ENCODE peak calls at places on chromosomes 5 and 9, in nine cellular contexts. J is IMR-90, B is psoas muscle, M is right atrium auricular region, C is astrocyte of the spinal cord, G is lung, X is GM23338, E is uterus, W is cardiac fibroblast. Z is an unnamed sample.

GRCh38 chr9:123251741-123252140 is 16.6 kb downstream of the STRBP start:
- DNase-seq in G (no peak), W (no peak), E (no peak), J (no peak), M (no peak), C (no peak), B (no peak), X (no peak), Z (no peak)

GRCh38 chr5:132260714-132261615 is 3.5 kb downstream of the PDLIM4 start:
- DNase-seq in B (no peak), W (peak), E (peak), J (peak), C (peak), G (no peak), X (no peak), M (peak), Z (no peak)

GRCh38 chr5:136235316-136235715 is 42.4 kb upstream of the SMIM32 start:
- DNase-seq in M (no peak), C (no peak), X (no peak), B (no peak), E (no peak), G (no peak), W (no peak), J (no peak), Z (no peak)

GRCh38 chr9:137482094-137482781 is 23.1 kb upstream of the NSMF start:
- DNase-seq in E (peak), X (no peak), J (peak), B (peak), G (no peak), C (peak), W (peak), M (peak), Z (peak)

GRCh38 chr5:125058185-125058826 is 311.9 kb upstream of the ZNF608 start:
- DNase-seq in W (peak), M (no peak), C (peak), X (no peak), B (no peak), J (peak), E (no peak), G (no peak), Z (no peak)

GRCh38 chr5:125198270-125198974 is 452.0 kb upstream of the ZNF608 start:
- DNase-seq in M (peak), G (peak), X (no peak), B (peak), W (peak), J (peak), C (peak), E (peak), Z (peak)

GRCh38 chr5:1171340-1171941 is 30.0 kb upstream of the SLC6A19 start:
- DNase-seq in W (peak), X (no peak), J (peak), B (no peak), C (no peak), M (no peak), G (no peak), E (no peak), Z (no peak)

GRCh38 chr5:169545762-169546161 is 37.8 kb upstream of the SPDL1 start:
- DNase-seq in W (peak), M (no peak), G (no peak), E (no peak), B (no peak), X (no peak), J (peak), C (peak), Z (no peak)

GRCh38 chr9:120412425-120412951 is 167.5 kb downstream of the CDK5RAP2 start:
- DNase-seq in J (peak), W (peak), G (no peak), B (no peak), C (peak), X (peak), E (no peak), M (peak), Z (peak)

GRCh38 chr5:165630211-165630866 is 2124.9 kb downstream of the MAT2B start:
- DNase-seq in W (peak), M (peak), C (peak), B (no peak), X (peak), E (no peak), J (peak), G (no peak), Z (no peak)

GRCh38 chr9:135512241-135512603 is 9.0 kb upstream of the LCN1 start:
- DNase-seq in C (no peak), X (no peak), B (no peak), M (no peak), J (no peak), E (no peak), G (no peak), W (no peak), Z (no peak)

GRCh38 chr5:7628248-7628647 is 222.7 kb downstream of the CFAP90 start:
- DNase-seq in B (no peak), E (no peak), J (no peak), W (no peak), X (no peak), M (no peak), C (no peak), G (no peak), Z (no peak)

GRCh38 chr5:136811086-136811485 is 445.7 kb upstream of the TRPC7 start:
- DNase-seq in J (peak), M (no peak), X (no peak), W (peak), E (no peak), G (no peak), B (no peak), C (no peak), Z (no peak)

GRCh38 chr9:76203373-76203772 is 190.9 kb downstream of the RFK start:
- DNase-seq in W (no peak), C (no peak), X (no peak), B (no peak), M (no peak), E (no peak), G (peak), J (no peak), Z (no peak)

GRCh38 chr9:89357331-89358197 is 39.3 kb downstream of the SECISBP2 start:
- DNase-seq in E (no peak), G (no peak), J (no peak), B (no peak), X (no peak), W (no peak), C (no peak), M (peak), Z (no peak)

GRCh38 chr9:20941177-20941690 is 90.2 kb downstream of the HACD4 start:
- DNase-seq in C (peak), G (peak), X (peak), W (peak), J (peak), B (no peak), E (peak), M (no peak), Z (no peak)

DNA sequence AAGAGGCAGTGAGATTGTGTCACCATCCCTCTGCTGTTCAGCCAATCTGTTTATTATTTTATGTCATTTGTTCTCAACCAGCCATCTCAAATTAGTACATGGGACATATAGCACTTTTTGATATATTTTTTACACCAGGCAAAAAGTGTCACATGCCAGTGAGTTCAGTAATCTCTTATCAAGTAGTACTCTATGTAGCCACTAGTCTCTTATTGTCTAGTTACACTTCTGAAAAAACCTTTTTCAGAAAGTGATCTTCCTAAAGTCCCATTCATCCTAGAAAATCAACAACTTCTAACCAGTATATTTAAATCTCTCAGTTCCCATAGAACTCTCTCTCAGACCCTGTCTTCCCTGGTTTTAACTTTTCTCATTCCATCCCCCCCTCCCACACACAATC is 321.6 kb downstream of the FBXL17 start:
- DNase-seq in C (no peak), G (no peak), M (no peak), B (no peak), X (no peak), E (no peak), J (no peak), W (no peak), Z (no peak)
- TF ChIP-seq CTCF in C (no peak), G (no peak), M (no peak), B (no peak), X (peak), E (no peak), J (no peak), W (no peak), Z (no peak)

GRCh38 chr9:73643379-73644013 is 491.8 kb downstream of the ANXA1 start:
- DNase-seq in C (peak), W (peak), E (no peak), X (no peak), J (no peak), M (no peak), G (no peak), B (no peak), Z (no peak)
- H3K4me3 ChIP-seq in C (no peak), W (no peak), E (no peak), X (no peak), J (no peak), M (no peak), G (no peak), B (no peak), Z (no peak)

GRCh38 chr5:174723979-174724483 is 351 bp upstream of the MSX2 start:
- DNase-seq in W (no peak), X (peak), E (no peak), M (no peak), J (no peak), G (no peak), B (no peak), C (peak), Z (no peak)
- TF ChIP-seq CTCF in W (no peak), X (no peak), E (no peak), M (no peak), J (no peak), G (no peak), B (no peak), C (no peak), Z (no peak)

GRCh38 chr9:2319421-2319820 is 302.2 kb upstream of the VLDLR start:
- DNase-seq in X (no peak), C (no peak), E (no peak), M (no peak), J (peak), B (no peak), W (no peak), G (no peak), Z (no peak)
- H3K4me3 ChIP-seq in X (no peak), C (no peak), E (no peak), M (no peak), J (no peak), B (no peak), W (no peak), G (no peak), Z (no peak)

GRCh38 chr5:60836131-60836530 is 7.9 kb downstream of the ELOVL7 start:
- DNase-seq in E (no peak), B (no peak), G (no peak), M (no peak), J (no peak), X (peak), C (no peak), W (no peak), Z (no peak)
- TF ChIP-seq CTCF in E (no peak), B (no peak), G (no peak), M (no peak), J (no peak), X (no peak), C (no peak), W (no peak), Z (no peak)